ENCODE peak calls at places on chromosomes 6 and 20, in eight cellular contexts. H, S, X, W, D, C, A and Q are unnamed samples.

GRCh38 chr20:36322131-36322530 is 16.0 kb downstream of the DLGAP4 start:
- DNase-seq in H (no peak), S (no peak), X (no peak), W (no peak), D (no peak), C (no peak), A (no peak), Q (no peak)

GRCh38 chr6:149905911-149906371 is 8.0 kb upstream of the RAET1E start:
- DNase-seq in H (no peak), S (no peak), X (no peak), W (peak), D (no peak), C (no peak), A (no peak), Q (peak)

GRCh38 chr20:36368400-36368799 is 62.3 kb downstream of the DLGAP4 start:
- DNase-seq in H (no peak), S (no peak), X (no peak), W (no peak), D (no peak), C (no peak), A (no peak), Q (no peak)

GRCh38 chr6:44002591-44003344 is 124.5 kb downstream of the MRPL14 start:
- DNase-seq in H (no peak), S (peak), X (peak), W (peak), D (peak), C (peak), A (peak), Q (peak)

GRCh38 chr20:346640-347316 is at the start of gene NRSN2:
- DNase-seq in H (no peak), S (no peak), X (peak), W (peak), D (peak), C (no peak), A (peak), Q (peak)

GRCh38 chr6:149410557-149410956 is 10.5 kb downstream of the SUMO4 start:
- DNase-seq in H (no peak), S (no peak), X (no peak), W (no peak), D (no peak), C (no peak), A (no peak), Q (no peak)

GRCh38 chr20:19048898-19049889 is 163.2 kb upstream of the SLC24A3 start:
- DNase-seq in H (no peak), S (no peak), X (no peak), W (peak), D (no peak), C (no peak), A (peak), Q (no peak)

GRCh38 chr20:62348604-62349003 is 18.5 kb downstream of the LAMA5 start:
- DNase-seq in H (no peak), S (no peak), X (no peak), W (no peak), D (no peak), C (no peak), A (no peak), Q (no peak)

GRCh38 chr6:125986295-125986955 is at the start of gene TRMT11:
- DNase-seq in H (peak), S (peak), X (peak), W (peak), D (peak), C (peak), A (peak), Q (peak)

GRCh38 chr20:24873015-24873620 is 76.0 kb upstream of the CST7 start:
- DNase-seq in H (no peak), S (no peak), X (no peak), W (no peak), D (no peak), C (no peak), A (no peak), Q (no peak)

GRCh38 chr20:35994994-35995453 is 26.6 kb downstream of the CNBD2 start:
- DNase-seq in H (peak), S (peak), X (peak), W (peak), D (peak), C (peak), A (peak), Q (peak)

GRCh38 chr6:133235219-133235618 is 5.9 kb upstream of the EYA4 start:
- DNase-seq in H (no peak), S (no peak), X (no peak), W (no peak), D (no peak), C (no peak), A (no peak), Q (no peak)

GRCh38 chr6:169786349-169786748 is 34.9 kb downstream of the ERMARD start:
- DNase-seq in H (no peak), S (no peak), X (no peak), W (peak), D (no peak), C (no peak), A (no peak), Q (no peak)

GRCh38 chr6:29935273-29935955 is 6.9 kb upstream of the HLA-A start:
- DNase-seq in H (no peak), S (no peak), X (no peak), W (no peak), D (no peak), C (no peak), A (no peak), Q (no peak)

GRCh38 chr6:169302255-169302654 is 48.6 kb upstream of the THBS2 start:
- DNase-seq in H (no peak), S (no peak), X (no peak), W (peak), D (no peak), C (no peak), A (no peak), Q (no peak)

DNA sequence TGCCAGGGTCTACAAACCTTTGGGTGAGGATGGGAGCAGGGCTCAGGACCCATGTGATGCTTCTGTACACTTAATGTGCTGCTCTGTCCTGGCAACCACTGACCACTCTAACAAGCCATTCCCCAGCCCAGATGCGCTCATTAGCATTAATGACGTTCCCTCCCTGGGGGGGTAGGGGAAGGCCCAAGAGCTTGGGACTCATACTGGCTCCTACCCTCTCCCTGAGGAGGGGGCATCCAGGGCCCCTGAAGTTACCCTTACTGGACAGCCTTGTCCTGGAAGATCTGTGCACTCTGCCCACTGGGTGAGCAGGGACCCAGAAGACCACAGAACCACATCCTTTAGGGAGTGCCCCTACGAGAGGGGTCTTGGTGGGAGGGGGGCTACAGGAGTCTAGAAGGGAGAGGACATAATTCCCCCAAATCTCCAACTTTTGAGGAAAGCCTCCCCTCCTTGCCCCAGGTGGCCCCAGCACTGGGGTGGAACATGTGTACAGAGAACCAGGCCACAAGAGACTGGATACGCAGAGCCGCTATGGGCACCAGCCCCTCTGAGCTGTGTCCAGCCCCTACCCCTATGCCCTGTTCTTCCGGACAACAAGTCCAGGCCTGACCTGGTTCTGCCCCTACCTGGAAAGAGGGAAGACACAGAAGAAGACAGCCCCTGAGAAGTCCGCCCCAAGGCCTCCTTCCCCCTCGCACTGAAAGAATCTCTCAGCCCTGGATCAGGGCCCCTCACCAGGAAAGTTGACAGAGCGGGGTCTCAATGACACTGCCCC is 1.4 kb downstream of the TEAD3 start:
- DNase-seq in H (no peak), S (no peak), X (no peak), W (peak), D (no peak), C (no peak), A (no peak), Q (no peak)
- H3K27ac ChIP-seq in H (peak), S (no peak), X (peak), W (peak), D (peak), C (peak), A (peak), Q (no peak)

DNA sequence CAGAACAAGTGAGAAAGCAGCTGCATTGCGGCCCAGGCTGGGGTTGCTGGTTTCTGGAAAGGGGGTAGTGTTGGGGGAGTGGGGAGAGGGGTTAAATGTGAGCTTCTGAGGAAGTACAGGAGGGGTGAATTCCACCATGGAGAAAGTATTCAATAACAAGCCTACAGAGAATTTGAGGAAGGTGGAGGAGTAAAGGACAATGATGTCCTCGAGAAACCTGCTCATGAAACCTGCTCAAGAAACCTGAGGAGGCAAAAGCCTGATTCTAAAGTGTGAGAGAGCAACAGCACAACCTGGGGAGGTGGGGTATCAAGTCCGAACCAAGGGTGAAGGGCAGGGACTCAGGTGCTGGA is 138.3 kb upstream of the ESR1 start:
- DNase-seq in H (no peak), S (no peak), X (no peak), W (no peak), D (no peak), C (no peak), A (no peak), Q (no peak)
- H3K27ac ChIP-seq in H (no peak), S (no peak), X (peak), W (no peak), D (no peak), C (no peak), A (peak), Q (no peak)

DNA sequence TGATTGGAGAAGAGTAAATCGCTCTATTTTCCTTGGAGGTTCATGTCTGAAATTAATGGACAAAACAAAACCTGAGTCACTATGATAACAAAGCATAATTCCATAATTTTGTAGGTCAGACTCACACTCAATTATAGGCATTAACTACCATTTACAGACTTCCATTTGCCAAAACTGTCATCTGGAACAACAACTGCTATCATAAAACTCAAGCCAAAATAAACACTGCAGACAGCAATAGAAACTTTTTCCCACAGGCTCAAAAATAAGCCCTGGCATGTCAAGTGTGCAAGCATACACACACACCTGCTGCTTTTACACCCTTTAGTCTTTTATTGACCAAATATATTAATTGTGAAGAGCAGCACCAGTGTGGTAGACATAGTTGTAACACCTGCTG is 7.1 kb downstream of the MRPS10 start:
- DNase-seq in H (no peak), S (no peak), X (no peak), W (no peak), D (no peak), C (no peak), A (no peak), Q (no peak)
- H3K27ac ChIP-seq in H (peak), S (no peak), X (no peak), W (no peak), D (no peak), C (no peak), A (no peak), Q (no peak)

DNA sequence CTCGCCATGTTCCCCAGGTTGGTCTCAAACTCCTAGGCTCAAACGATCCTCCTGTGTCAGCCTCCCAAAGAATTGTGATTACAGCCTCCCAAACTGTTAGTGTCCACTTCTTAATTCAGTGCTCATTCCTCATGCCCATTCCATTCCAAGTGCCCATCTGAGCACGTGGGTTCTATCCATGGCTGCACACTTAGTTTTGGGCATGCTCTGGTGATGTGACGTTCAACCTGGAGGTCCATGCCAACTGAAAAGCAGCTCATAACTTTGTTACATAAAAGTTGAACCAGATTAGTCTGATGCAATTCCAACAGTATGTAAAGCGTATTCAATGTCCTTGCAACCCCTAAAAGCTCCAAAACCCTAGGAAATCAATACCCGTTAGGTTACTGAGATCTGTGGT is 11.5 kb downstream of the SNX9 start:
- DNase-seq in H (no peak), S (no peak), X (no peak), W (no peak), D (no peak), C (no peak), A (no peak), Q (no peak)
- H3K27ac ChIP-seq in H (no peak), S (no peak), X (peak), W (no peak), D (peak), C (no peak), A (no peak), Q (no peak)

GRCh38 chr6:41785254-41785653 is 2.2 kb upstream of the TOMM6 start:
- DNase-seq in H (no peak), S (no peak), X (no peak), W (no peak), D (no peak), C (no peak), A (no peak), Q (no peak)

GRCh38 chr6:41786451-41787218 is 859 bp upstream of the TOMM6 start:
- DNase-seq in H (no peak), S (peak), X (peak), W (peak), D (peak), C (peak), A (peak), Q (peak)

GRCh38 chr6:41785689-41786450 is 1.6 kb upstream of the TOMM6 start:
- DNase-seq in H (no peak), S (no peak), X (no peak), W (no peak), D (peak), C (no peak), A (no peak), Q (peak)

GRCh38 chr6:41789390-41789724 is 1.9 kb downstream of the TOMM6 start:
- DNase-seq in H (no peak), S (no peak), X (no peak), W (no peak), D (no peak), C (no peak), A (no peak), Q (no peak)

GRCh38 chr6:41787219-41787917 is at the start of gene TOMM6:
- DNase-seq in H (peak), S (peak), X (peak), W (peak), D (peak), C (peak), A (peak), Q (peak)
- H3K27ac ChIP-seq in H (peak), S (peak), X (peak), W (peak), D (peak), C (peak), A (peak), Q (peak)

GRCh38 chr6:158758941-158759479 is 60.2 kb downstream of the EZR start:
- DNase-seq in H (no peak), S (no peak), X (no peak), W (no peak), D (no peak), C (no peak), A (no peak), Q (no peak)
- H3K27ac ChIP-seq in H (no peak), S (no peak), X (peak), W (no peak), D (no peak), C (no peak), A (no peak), Q (no peak)

GRCh38 chr20:17473662-17474061 is 57.5 kb downstream of the BFSP1 start:
- DNase-seq in H (no peak), S (no peak), X (no peak), W (no peak), D (no peak), C (no peak), A (no peak), Q (no peak)
- H3K27ac ChIP-seq in H (no peak), S (no peak), X (no peak), W (no peak), D (no peak), C (no peak), A (no peak), Q (no peak)

GRCh38 chr20:45919536-45919933 is 7.6 kb upstream of the PLTP start:
- DNase-seq in H (no peak), S (no peak), X (no peak), W (peak), D (no peak), C (no peak), A (peak), Q (peak)
- H3K27ac ChIP-seq in H (no peak), S (no peak), X (no peak), W (peak), D (no peak), C (no peak), A (peak), Q (peak)

GRCh38 chr6:33634203-33634727 is 13.1 kb downstream of the ITPR3 start:
- DNase-seq in H (no peak), S (no peak), X (no peak), W (no peak), D (no peak), C (no peak), A (no peak), Q (peak)
- H3K27ac ChIP-seq in H (peak), S (no peak), X (peak), W (no peak), D (no peak), C (no peak), A (no peak), Q (no peak)